ENCODE peak calls at places on chromosomes 12 and 14, in ten cellular contexts. One of them, this sample, is unnamed.

GRCh38 chr12:117875652-117876491 is 92.9 kb downstream of the KSR2 start:
- DNase-seq in naive thymus-derived CD8-positive, alpha-beta T cell: no peak
- DNase-seq in dorsolateral prefrontal cortex: peak
- DNase-seq in IMR-90: peak
- DNase-seq in iris pigment epithelial cell: peak
- DNase-seq in posterior cingulate gyrus: peak
- DNase-seq in stimulated activated CD4-positive, alpha-beta T cell treated with anti-CD3 and anti-CD28 coated beads, TNF-alpha, amount 100 ng/mL, for 4 hours: no peak
- DNase-seq in AG08395: peak
- DNase-seq in HCT116: no peak
- DNase-seq in fibroblast of pulmonary artery: peak
- DNase-seq in this sample: peak

GRCh38 chr14:62159314-62159713 is 397.1 kb downstream of the SNAPC1 start:
- DNase-seq in iris pigment epithelial cell: no peak
- DNase-seq in naive thymus-derived CD8-positive, alpha-beta T cell: no peak
- DNase-seq in HCT116: no peak
- DNase-seq in posterior cingulate gyrus: no peak
- DNase-seq in IMR-90: no peak
- DNase-seq in AG08395: no peak
- DNase-seq in dorsolateral prefrontal cortex: no peak
- DNase-seq in fibroblast of pulmonary artery: no peak
- DNase-seq in stimulated activated CD4-positive, alpha-beta T cell treated with anti-CD3 and anti-CD28 coated beads, TNF-alpha, amount 100 ng/mL, for 4 hours: no peak
- DNase-seq in this sample: no peak

GRCh38 chr12:54587315-54587821 is 1.1 kb downstream of the PPP1R1A start:
- DNase-seq in stimulated activated CD4-positive, alpha-beta T cell treated with anti-CD3 and anti-CD28 coated beads, TNF-alpha, amount 100 ng/mL, for 4 hours: no peak
- DNase-seq in AG08395: no peak
- DNase-seq in naive thymus-derived CD8-positive, alpha-beta T cell: no peak
- DNase-seq in IMR-90: no peak
- DNase-seq in fibroblast of pulmonary artery: no peak
- DNase-seq in dorsolateral prefrontal cortex: peak
- DNase-seq in posterior cingulate gyrus: peak
- DNase-seq in iris pigment epithelial cell: no peak
- DNase-seq in HCT116: no peak
- DNase-seq in this sample: no peak

GRCh38 chr12:40801082-40801481 is 108.8 kb downstream of the CNTN1 start:
- DNase-seq in HCT116: no peak
- DNase-seq in posterior cingulate gyrus: no peak
- DNase-seq in naive thymus-derived CD8-positive, alpha-beta T cell: no peak
- DNase-seq in stimulated activated CD4-positive, alpha-beta T cell treated with anti-CD3 and anti-CD28 coated beads, TNF-alpha, amount 100 ng/mL, for 4 hours: no peak
- DNase-seq in IMR-90: no peak
- DNase-seq in fibroblast of pulmonary artery: no peak
- DNase-seq in dorsolateral prefrontal cortex: no peak
- DNase-seq in iris pigment epithelial cell: no peak
- DNase-seq in AG08395: no peak
- DNase-seq in this sample: no peak

GRCh38 chr14:102087762-102088011 is 843 bp upstream of the HSP90AA1 start:
- DNase-seq in fibroblast of pulmonary artery: no peak
- DNase-seq in IMR-90: no peak
- DNase-seq in AG08395: no peak
- DNase-seq in posterior cingulate gyrus: no peak
- DNase-seq in dorsolateral prefrontal cortex: no peak
- DNase-seq in HCT116: no peak
- DNase-seq in stimulated activated CD4-positive, alpha-beta T cell treated with anti-CD3 and anti-CD28 coated beads, TNF-alpha, amount 100 ng/mL, for 4 hours: no peak
- DNase-seq in naive thymus-derived CD8-positive, alpha-beta T cell: no peak
- DNase-seq in iris pigment epithelial cell: no peak
- DNase-seq in this sample: no peak

GRCh38 chr12:125435871-125436270 is 370.6 kb downstream of the AACS start:
- DNase-seq in HCT116: no peak
- DNase-seq in IMR-90: no peak
- DNase-seq in AG08395: no peak
- DNase-seq in posterior cingulate gyrus: no peak
- DNase-seq in iris pigment epithelial cell: no peak
- DNase-seq in stimulated activated CD4-positive, alpha-beta T cell treated with anti-CD3 and anti-CD28 coated beads, TNF-alpha, amount 100 ng/mL, for 4 hours: no peak
- DNase-seq in naive thymus-derived CD8-positive, alpha-beta T cell: no peak
- DNase-seq in fibroblast of pulmonary artery: no peak
- DNase-seq in dorsolateral prefrontal cortex: no peak
- DNase-seq in this sample: no peak

GRCh38 chr12:121162384-121162783 is 29.7 kb downstream of the P2RX7 start:
- DNase-seq in fibroblast of pulmonary artery: no peak
- DNase-seq in IMR-90: no peak
- DNase-seq in naive thymus-derived CD8-positive, alpha-beta T cell: no peak
- DNase-seq in stimulated activated CD4-positive, alpha-beta T cell treated with anti-CD3 and anti-CD28 coated beads, TNF-alpha, amount 100 ng/mL, for 4 hours: no peak
- DNase-seq in HCT116: no peak
- DNase-seq in AG08395: no peak
- DNase-seq in dorsolateral prefrontal cortex: no peak
- DNase-seq in iris pigment epithelial cell: no peak
- DNase-seq in posterior cingulate gyrus: no peak
- DNase-seq in this sample: no peak

GRCh38 chr14:81219821-81220487 is 805 bp downstream of the GTF2A1 start:
- DNase-seq in dorsolateral prefrontal cortex: no peak
- DNase-seq in iris pigment epithelial cell: peak
- DNase-seq in posterior cingulate gyrus: no peak
- DNase-seq in AG08395: peak
- DNase-seq in fibroblast of pulmonary artery: no peak
- DNase-seq in IMR-90: peak
- DNase-seq in HCT116: no peak
- DNase-seq in naive thymus-derived CD8-positive, alpha-beta T cell: peak
- DNase-seq in stimulated activated CD4-positive, alpha-beta T cell treated with anti-CD3 and anti-CD28 coated beads, TNF-alpha, amount 100 ng/mL, for 4 hours: peak
- DNase-seq in this sample: peak

GRCh38 chr14:91402278-91403068 is 15.1 kb downstream of the CCDC88C start:
- DNase-seq in stimulated activated CD4-positive, alpha-beta T cell treated with anti-CD3 and anti-CD28 coated beads, TNF-alpha, amount 100 ng/mL, for 4 hours: no peak
- DNase-seq in posterior cingulate gyrus: no peak
- DNase-seq in AG08395: no peak
- DNase-seq in naive thymus-derived CD8-positive, alpha-beta T cell: no peak
- DNase-seq in fibroblast of pulmonary artery: peak
- DNase-seq in IMR-90: no peak
- DNase-seq in HCT116: no peak
- DNase-seq in iris pigment epithelial cell: peak
- DNase-seq in dorsolateral prefrontal cortex: no peak
- DNase-seq in this sample: no peak

GRCh38 chr14:70045715-70046535 is 142.8 kb downstream of the SLC8A3 start:
- DNase-seq in naive thymus-derived CD8-positive, alpha-beta T cell: no peak
- DNase-seq in iris pigment epithelial cell: peak
- DNase-seq in AG08395: peak
- DNase-seq in fibroblast of pulmonary artery: peak
- DNase-seq in stimulated activated CD4-positive, alpha-beta T cell treated with anti-CD3 and anti-CD28 coated beads, TNF-alpha, amount 100 ng/mL, for 4 hours: no peak
- DNase-seq in posterior cingulate gyrus: peak
- DNase-seq in IMR-90: peak
- DNase-seq in HCT116: peak
- DNase-seq in dorsolateral prefrontal cortex: peak
- DNase-seq in this sample: peak

GRCh38 chr12:6644257-6644596 is 3.0 kb downstream of the ACRBP start:
- DNase-seq in dorsolateral prefrontal cortex: no peak
- DNase-seq in fibroblast of pulmonary artery: no peak
- DNase-seq in HCT116: no peak
- DNase-seq in IMR-90: no peak
- DNase-seq in AG08395: no peak
- DNase-seq in posterior cingulate gyrus: no peak
- DNase-seq in stimulated activated CD4-positive, alpha-beta T cell treated with anti-CD3 and anti-CD28 coated beads, TNF-alpha, amount 100 ng/mL, for 4 hours: no peak
- DNase-seq in iris pigment epithelial cell: no peak
- DNase-seq in naive thymus-derived CD8-positive, alpha-beta T cell: no peak
- DNase-seq in this sample: no peak

GRCh38 chr12:130186101-130186465 is 23.8 kb downstream of the FZD10 start:
- DNase-seq in dorsolateral prefrontal cortex: no peak
- DNase-seq in iris pigment epithelial cell: no peak
- DNase-seq in IMR-90: no peak
- DNase-seq in posterior cingulate gyrus: no peak
- DNase-seq in HCT116: no peak
- DNase-seq in stimulated activated CD4-positive, alpha-beta T cell treated with anti-CD3 and anti-CD28 coated beads, TNF-alpha, amount 100 ng/mL, for 4 hours: no peak
- DNase-seq in AG08395: no peak
- DNase-seq in fibroblast of pulmonary artery: no peak
- DNase-seq in naive thymus-derived CD8-positive, alpha-beta T cell: no peak
- DNase-seq in this sample: no peak

GRCh38 chr12:49920241-49920914 is 16.7 kb upstream of the FAIM2 start:
- DNase-seq in dorsolateral prefrontal cortex: peak
- DNase-seq in stimulated activated CD4-positive, alpha-beta T cell treated with anti-CD3 and anti-CD28 coated beads, TNF-alpha, amount 100 ng/mL, for 4 hours: no peak
- DNase-seq in iris pigment epithelial cell: peak
- DNase-seq in fibroblast of pulmonary artery: peak
- DNase-seq in IMR-90: peak
- DNase-seq in AG08395: no peak
- DNase-seq in HCT116: no peak
- DNase-seq in posterior cingulate gyrus: no peak
- DNase-seq in naive thymus-derived CD8-positive, alpha-beta T cell: no peak
- DNase-seq in this sample: peak

GRCh38 chr12:60174476-60174875 is 578.6 kb downstream of the SLC16A7 start:
- DNase-seq in stimulated activated CD4-positive, alpha-beta T cell treated with anti-CD3 and anti-CD28 coated beads, TNF-alpha, amount 100 ng/mL, for 4 hours: no peak
- DNase-seq in dorsolateral prefrontal cortex: no peak
- DNase-seq in iris pigment epithelial cell: peak
- DNase-seq in HCT116: no peak
- DNase-seq in fibroblast of pulmonary artery: peak
- DNase-seq in IMR-90: peak
- DNase-seq in AG08395: no peak
- DNase-seq in posterior cingulate gyrus: no peak
- DNase-seq in naive thymus-derived CD8-positive, alpha-beta T cell: no peak
- DNase-seq in this sample: no peak

GRCh38 chr14:34951286-34951685 is 31.5 kb upstream of the SRP54 start:
- DNase-seq in fibroblast of pulmonary artery: peak
- DNase-seq in AG08395: peak
- DNase-seq in HCT116: no peak
- DNase-seq in naive thymus-derived CD8-positive, alpha-beta T cell: no peak
- DNase-seq in dorsolateral prefrontal cortex: no peak
- DNase-seq in stimulated activated CD4-positive, alpha-beta T cell treated with anti-CD3 and anti-CD28 coated beads, TNF-alpha, amount 100 ng/mL, for 4 hours: no peak
- DNase-seq in IMR-90: peak
- DNase-seq in iris pigment epithelial cell: peak
- DNase-seq in posterior cingulate gyrus: no peak
- DNase-seq in this sample: no peak

GRCh38 chr12:2489266-2489665 is 305.5 kb upstream of the FKBP4 start:
- DNase-seq in stimulated activated CD4-positive, alpha-beta T cell treated with anti-CD3 and anti-CD28 coated beads, TNF-alpha, amount 100 ng/mL, for 4 hours: no peak
- DNase-seq in fibroblast of pulmonary artery: no peak
- DNase-seq in dorsolateral prefrontal cortex: no peak
- DNase-seq in naive thymus-derived CD8-positive, alpha-beta T cell: no peak
- DNase-seq in HCT116: no peak
- DNase-seq in IMR-90: no peak
- DNase-seq in AG08395: no peak
- DNase-seq in posterior cingulate gyrus: no peak
- DNase-seq in iris pigment epithelial cell: no peak
- DNase-seq in this sample: no peak

GRCh38 chr12:48105867-48106563 is at the start of gene SENP1:
- DNase-seq in dorsolateral prefrontal cortex: peak
- DNase-seq in fibroblast of pulmonary artery: peak
- DNase-seq in posterior cingulate gyrus: peak
- DNase-seq in naive thymus-derived CD8-positive, alpha-beta T cell: peak
- DNase-seq in stimulated activated CD4-positive, alpha-beta T cell treated with anti-CD3 and anti-CD28 coated beads, TNF-alpha, amount 100 ng/mL, for 4 hours: peak
- DNase-seq in iris pigment epithelial cell: peak
- DNase-seq in HCT116: peak
- DNase-seq in AG08395: peak
- DNase-seq in IMR-90: peak
- DNase-seq in this sample: peak

GRCh38 chr12:57795354-57795753 is 12.8 kb downstream of the TSFM start:
- DNase-seq in IMR-90: peak
- DNase-seq in stimulated activated CD4-positive, alpha-beta T cell treated with anti-CD3 and anti-CD28 coated beads, TNF-alpha, amount 100 ng/mL, for 4 hours: no peak
- DNase-seq in naive thymus-derived CD8-positive, alpha-beta T cell: no peak
- DNase-seq in iris pigment epithelial cell: peak
- DNase-seq in fibroblast of pulmonary artery: no peak
- DNase-seq in AG08395: peak
- DNase-seq in posterior cingulate gyrus: no peak
- DNase-seq in dorsolateral prefrontal cortex: no peak
- DNase-seq in HCT116: no peak
- DNase-seq in this sample: peak

GRCh38 chr14:25887251-25887908 is 710.5 kb downstream of the NOVA1 start:
- DNase-seq in HCT116: no peak
- DNase-seq in posterior cingulate gyrus: no peak
- DNase-seq in AG08395: no peak
- DNase-seq in fibroblast of pulmonary artery: peak
- DNase-seq in iris pigment epithelial cell: peak
- DNase-seq in naive thymus-derived CD8-positive, alpha-beta T cell: no peak
- DNase-seq in IMR-90: no peak
- DNase-seq in dorsolateral prefrontal cortex: no peak
- DNase-seq in stimulated activated CD4-positive, alpha-beta T cell treated with anti-CD3 and anti-CD28 coated beads, TNF-alpha, amount 100 ng/mL, for 4 hours: no peak
- DNase-seq in this sample: no peak

GRCh38 chr12:95497031-95497430 is 23.1 kb downstream of the METAP2 start:
- DNase-seq in iris pigment epithelial cell: no peak
- DNase-seq in HCT116: no peak
- DNase-seq in posterior cingulate gyrus: no peak
- DNase-seq in AG08395: no peak
- DNase-seq in dorsolateral prefrontal cortex: no peak
- DNase-seq in fibroblast of pulmonary artery: no peak
- DNase-seq in naive thymus-derived CD8-positive, alpha-beta T cell: no peak
- DNase-seq in stimulated activated CD4-positive, alpha-beta T cell treated with anti-CD3 and anti-CD28 coated beads, TNF-alpha, amount 100 ng/mL, for 4 hours: no peak
- DNase-seq in IMR-90: no peak
- DNase-seq in this sample: no peak

GRCh38 chr14:63542231-63542999 is 762 bp downstream of the PPP2R5E start:
- DNase-seq in fibroblast of pulmonary artery: no peak
- DNase-seq in AG08395: peak
- DNase-seq in posterior cingulate gyrus: peak
- DNase-seq in iris pigment epithelial cell: no peak
- DNase-seq in HCT116: no peak
- DNase-seq in dorsolateral prefrontal cortex: no peak
- DNase-seq in stimulated activated CD4-positive, alpha-beta T cell treated with anti-CD3 and anti-CD28 coated beads, TNF-alpha, amount 100 ng/mL, for 4 hours: no peak
- DNase-seq in naive thymus-derived CD8-positive, alpha-beta T cell: no peak
- DNase-seq in IMR-90: no peak
- DNase-seq in this sample: peak

GRCh38 chr14:57486767-57487379 is 6.8 kb downstream of the CCDC198 start:
- DNase-seq in posterior cingulate gyrus: no peak
- DNase-seq in AG08395: peak
- DNase-seq in dorsolateral prefrontal cortex: no peak
- DNase-seq in naive thymus-derived CD8-positive, alpha-beta T cell: no peak
- DNase-seq in HCT116: peak
- DNase-seq in iris pigment epithelial cell: peak
- DNase-seq in fibroblast of pulmonary artery: peak
- DNase-seq in stimulated activated CD4-positive, alpha-beta T cell treated with anti-CD3 and anti-CD28 coated beads, TNF-alpha, amount 100 ng/mL, for 4 hours: no peak
- DNase-seq in IMR-90: peak
- DNase-seq in this sample: peak

GRCh38 chr12:52201520-52201839 is 9.7 kb upstream of the KRT80 start:
- DNase-seq in naive thymus-derived CD8-positive, alpha-beta T cell: no peak
- DNase-seq in fibroblast of pulmonary artery: no peak
- DNase-seq in posterior cingulate gyrus: no peak
- DNase-seq in stimulated activated CD4-positive, alpha-beta T cell treated with anti-CD3 and anti-CD28 coated beads, TNF-alpha, amount 100 ng/mL, for 4 hours: no peak
- DNase-seq in IMR-90: no peak
- DNase-seq in dorsolateral prefrontal cortex: no peak
- DNase-seq in HCT116: no peak
- DNase-seq in AG08395: no peak
- DNase-seq in iris pigment epithelial cell: no peak
- DNase-seq in this sample: no peak

GRCh38 chr12:59600174-59600573 is 4.3 kb downstream of the SLC16A7 start:
- DNase-seq in IMR-90: peak
- DNase-seq in stimulated activated CD4-positive, alpha-beta T cell treated with anti-CD3 and anti-CD28 coated beads, TNF-alpha, amount 100 ng/mL, for 4 hours: no peak
- DNase-seq in fibroblast of pulmonary artery: peak
- DNase-seq in AG08395: peak
- DNase-seq in posterior cingulate gyrus: no peak
- DNase-seq in iris pigment epithelial cell: peak
- DNase-seq in naive thymus-derived CD8-positive, alpha-beta T cell: no peak
- DNase-seq in HCT116: no peak
- DNase-seq in dorsolateral prefrontal cortex: no peak
- DNase-seq in this sample: no peak

GRCh38 chr14:100899841-100900771 is 3.4 kb downstream of the RTL1 start:
- DNase-seq in iris pigment epithelial cell: no peak
- DNase-seq in IMR-90: no peak
- DNase-seq in dorsolateral prefrontal cortex: peak
- DNase-seq in stimulated activated CD4-positive, alpha-beta T cell treated with anti-CD3 and anti-CD28 coated beads, TNF-alpha, amount 100 ng/mL, for 4 hours: no peak
- DNase-seq in naive thymus-derived CD8-positive, alpha-beta T cell: no peak
- DNase-seq in HCT116: no peak
- DNase-seq in posterior cingulate gyrus: no peak
- DNase-seq in AG08395: no peak
- DNase-seq in fibroblast of pulmonary artery: no peak
- DNase-seq in this sample: no peak

GRCh38 chr14:63918411-63918810 is 65.6 kb downstream of the SYNE2 start:
- DNase-seq in HCT116: no peak
- DNase-seq in dorsolateral prefrontal cortex: no peak
- DNase-seq in fibroblast of pulmonary artery: no peak
- DNase-seq in posterior cingulate gyrus: no peak
- DNase-seq in AG08395: no peak
- DNase-seq in naive thymus-derived CD8-positive, alpha-beta T cell: no peak
- DNase-seq in iris pigment epithelial cell: no peak
- DNase-seq in stimulated activated CD4-positive, alpha-beta T cell treated with anti-CD3 and anti-CD28 coated beads, TNF-alpha, amount 100 ng/mL, for 4 hours: no peak
- DNase-seq in IMR-90: no peak
- DNase-seq in this sample: no peak

GRCh38 chr12:11059784-11060183 is 2.3 kb downstream of the TAS2R46 start:
- DNase-seq in IMR-90: peak
- DNase-seq in iris pigment epithelial cell: peak
- DNase-seq in fibroblast of pulmonary artery: peak
- DNase-seq in stimulated activated CD4-positive, alpha-beta T cell treated with anti-CD3 and anti-CD28 coated beads, TNF-alpha, amount 100 ng/mL, for 4 hours: no peak
- DNase-seq in HCT116: no peak
- DNase-seq in dorsolateral prefrontal cortex: no peak
- DNase-seq in posterior cingulate gyrus: no peak
- DNase-seq in naive thymus-derived CD8-positive, alpha-beta T cell: no peak
- DNase-seq in AG08395: no peak
- DNase-seq in this sample: peak

GRCh38 chr14:34931206-34931605 is 51.6 kb upstream of the SRP54 start:
- DNase-seq in dorsolateral prefrontal cortex: no peak
- DNase-seq in AG08395: no peak
- DNase-seq in IMR-90: peak
- DNase-seq in posterior cingulate gyrus: no peak
- DNase-seq in HCT116: no peak
- DNase-seq in iris pigment epithelial cell: peak
- DNase-seq in stimulated activated CD4-positive, alpha-beta T cell treated with anti-CD3 and anti-CD28 coated beads, TNF-alpha, amount 100 ng/mL, for 4 hours: no peak
- DNase-seq in fibroblast of pulmonary artery: peak
- DNase-seq in naive thymus-derived CD8-positive, alpha-beta T cell: no peak
- DNase-seq in this sample: peak

This sample was measured in ELR.